ENCODE peak calls at places on chromosomes 12 and 14, in four cellular contexts. D, U, J and A are unnamed samples.
A peak's percentile ranks its signal among the peaks of the same experiment; 100 is the strongest.

GRCh38 chr14:91246051-91246852 is 1.7 kb upstream of the GPR68 start:
- DNase-seq in J (no peak), U (no peak), D (no peak), A (no peak)

GRCh38 chr12:4909734-4910501 is at the start of gene KCNA1:
- DNase-seq in J (no peak), D (no peak), U (no peak), A (no peak)

GRCh38 chr14:23294734-23295561 is 7.7 kb downstream of the PPP1R3E start:
- DNase-seq in U (peak; percentile 58), D (peak; percentile 40), J (no peak), A (peak; percentile 89)

GRCh38 chr12:91055976-91056375 is 1.8 kb downstream of the KERA start:
- DNase-seq in D (no peak), J (no peak), U (no peak), A (no peak)

GRCh38 chr14:58646479-58646878 is 8.7 kb downstream of the DACT1 start:
- DNase-seq in D (no peak), U (peak; percentile 75), J (no peak), A (no peak)

GRCh38 chr12:53867216-53868012 is 71.2 kb upstream of the HOXC13 start:
- DNase-seq in U (no peak), D (no peak), J (no peak), A (no peak)

GRCh38 chr12:90908465-90908864 is 46.5 kb downstream of the CCER1 start:
- DNase-seq in D (no peak), U (peak; percentile 65), J (no peak), A (no peak)

GRCh38 chr12:41217731-41218130 is 29.6 kb downstream of the PDZRN4 start:
- DNase-seq in J (no peak), U (peak; percentile 15), D (no peak), A (no peak)

GRCh38 chr12:113299619-113300237 is 35.2 kb downstream of the SLC8B1 start:
- DNase-seq in U (peak; percentile 46), J (peak; percentile 51), D (peak; percentile 49), A (peak; percentile 25)

GRCh38 chr12:122184522-122184921 is 1.6 kb downstream of the LRRC43 start:
- DNase-seq in D (no peak), U (no peak), J (no peak), A (no peak)

GRCh38 chr14:50530358-50530757 is 2.0 kb downstream of the MAP4K5 start:
- DNase-seq in U (no peak), J (no peak), D (no peak), A (no peak)

GRCh38 chr14:102241147-102241546 is 63.8 kb downstream of the MOK start:
- DNase-seq in J (no peak), U (no peak), D (no peak), A (no peak)

GRCh38 chr12:12819221-12819620 is 6.1 kb downstream of the DDX47 start:
- DNase-seq in U (no peak), D (no peak), J (no peak), A (no peak)

GRCh38 chr12:105235747-105236476 is at the start of gene APPL2:
- DNase-seq in U (peak; percentile 94), D (peak; percentile 90), J (peak; percentile 84), A (peak; percentile 92)

GRCh38 chr12:52975820-52976573 is 27.1 kb downstream of the KRT18 start:
- DNase-seq in U (no peak), J (no peak), D (no peak), A (no peak)

GRCh38 chr12:26097046-26097878 is 27.6 kb downstream of the BHLHE41 start:
- DNase-seq in D (peak; percentile 74), U (peak; percentile 77), J (peak; percentile 59), A (peak; percentile 62)

GRCh38 chr12:6263931-6264330 is 46.6 kb upstream of the PLEKHG6 start:
- DNase-seq in U (peak; percentile 49), J (no peak), D (no peak), A (peak; percentile 60)

GRCh38 chr12:75270157-75270556 is 60.0 kb downstream of the CAPS2 start:
- DNase-seq in D (no peak), J (no peak), U (no peak), A (no peak)

GRCh38 chr14:71324767-71325272 is 417.6 kb downstream of the PCNX1 start:
- DNase-seq in J (no peak), D (no peak), U (no peak), A (peak; percentile 7)

GRCh38 chr12:68180792-68181744 is 21.5 kb upstream of the IFNG start:
- DNase-seq in D (no peak), U (no peak), J (no peak), A (no peak)

GRCh38 chr12:124497039-124497438 is 70.4 kb downstream of the NCOR2 start:
- DNase-seq in J (no peak), U (no peak), D (no peak), A (no peak)

GRCh38 chr12:116599285-116600122 is 40.3 kb downstream of the MAP1LC3B2 start:
- DNase-seq in J (peak; percentile 81), D (peak; percentile 89), U (peak; percentile 92), A (peak; percentile 69)
- TF ChIP-seq POLR2A in J (no peak), D (no peak), U (no peak), A (no peak)

GRCh38 chr14:30312214-30312613 is 246.7 kb upstream of the G2E3 start:
- DNase-seq in U (no peak), J (no peak), D (no peak), A (no peak)
- TF ChIP-seq POLR2A in U (no peak), J (no peak), D (no peak), A (no peak)

DNA sequence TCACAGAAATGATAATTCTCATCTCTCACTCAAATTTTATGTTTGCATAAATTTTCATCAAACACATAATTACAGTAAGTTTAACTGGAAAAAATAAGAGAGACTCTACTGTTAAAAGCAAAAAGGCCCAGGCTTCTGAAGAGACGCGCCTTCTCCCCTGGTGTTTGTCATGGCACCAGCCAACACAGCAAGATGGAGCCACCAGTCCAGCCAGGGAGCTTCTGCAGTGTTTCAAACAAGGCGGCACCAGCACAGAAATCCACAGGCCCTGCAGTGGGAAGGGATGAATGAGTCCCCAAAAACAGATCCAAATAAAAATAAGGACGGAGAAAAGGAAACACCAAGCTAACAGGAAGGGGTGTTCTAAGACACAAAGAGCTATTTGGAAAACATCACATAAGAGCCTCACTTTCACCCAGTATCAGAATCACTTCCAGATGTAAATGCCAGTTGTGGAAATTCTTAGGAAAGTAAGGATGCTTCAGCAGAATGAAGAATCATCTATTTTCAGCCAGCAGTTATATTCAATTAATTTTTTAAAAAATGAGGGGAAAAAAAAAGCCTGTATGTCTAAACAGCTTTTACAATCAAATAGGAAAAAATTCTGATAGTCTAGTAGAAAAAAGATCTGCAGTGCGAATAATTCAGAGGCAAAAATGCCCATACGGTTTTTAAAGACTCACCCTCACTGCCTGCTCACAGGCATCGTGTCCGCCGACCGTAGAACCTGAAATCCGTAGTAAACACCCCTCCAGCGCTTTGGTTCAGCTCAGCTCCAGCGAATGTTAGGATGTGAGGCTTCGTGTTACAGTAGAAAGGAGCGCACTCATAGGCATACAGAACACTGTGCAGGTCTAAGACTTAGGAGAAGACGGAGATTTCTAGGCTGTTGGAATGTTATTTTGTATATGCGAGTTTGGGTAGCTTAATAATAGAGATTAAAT is 25.2 kb downstream of the SFSWAP start:
- DNase-seq in J (no peak), D (no peak), U (no peak), A (no peak)
- TF ChIP-seq POLR2A in J (no peak), D (no peak), U (no peak), A (no peak)

DNA sequence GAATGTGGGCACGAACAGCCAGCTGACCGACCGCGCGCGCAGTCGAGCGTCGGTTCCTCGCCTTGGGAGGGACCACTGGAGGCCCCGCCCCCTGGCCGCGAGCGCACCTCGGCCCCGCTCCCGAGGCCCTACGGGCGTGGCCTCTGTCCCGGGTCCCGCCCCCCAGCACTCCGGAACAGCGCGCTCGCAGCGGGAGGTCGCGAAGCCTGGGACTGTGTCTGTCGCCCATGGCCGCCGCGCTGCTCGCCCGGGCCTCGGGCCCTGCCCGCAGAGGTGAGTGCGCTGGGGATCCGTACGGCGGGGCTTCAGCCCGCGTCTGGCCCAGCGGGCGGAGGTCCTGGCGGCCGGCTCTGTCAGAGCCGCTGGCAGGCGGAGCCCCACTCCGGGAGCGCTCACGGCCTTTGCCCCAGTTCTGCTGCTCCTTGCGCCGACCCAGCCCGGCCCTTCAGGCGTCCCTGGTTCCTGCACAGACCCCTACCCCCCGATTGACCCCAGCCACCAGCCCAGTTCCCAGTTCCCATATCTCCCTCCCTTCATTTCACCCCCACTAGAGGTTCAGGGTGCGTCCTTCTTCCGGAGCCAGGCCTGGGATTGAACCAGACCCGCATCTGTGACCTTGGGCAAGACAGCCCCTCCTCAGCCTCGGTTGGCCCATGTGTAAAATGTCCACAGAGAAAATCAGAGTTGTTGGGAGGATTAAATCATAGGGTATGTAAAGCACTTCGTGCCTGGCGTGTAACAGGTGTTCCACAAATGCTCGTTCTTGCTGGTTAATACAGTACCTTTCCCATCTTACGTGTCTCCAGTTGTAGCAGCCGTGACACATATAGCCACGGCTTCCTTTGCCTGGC is at the start of gene ACADS:
- DNase-seq in J (peak; percentile 76), D (peak; percentile 87), U (peak; percentile 93), A (peak; percentile 93)
- TF ChIP-seq POLR2A in J (no peak), D (peak; percentile 67), U (no peak), A (peak; percentile 71)

DNA sequence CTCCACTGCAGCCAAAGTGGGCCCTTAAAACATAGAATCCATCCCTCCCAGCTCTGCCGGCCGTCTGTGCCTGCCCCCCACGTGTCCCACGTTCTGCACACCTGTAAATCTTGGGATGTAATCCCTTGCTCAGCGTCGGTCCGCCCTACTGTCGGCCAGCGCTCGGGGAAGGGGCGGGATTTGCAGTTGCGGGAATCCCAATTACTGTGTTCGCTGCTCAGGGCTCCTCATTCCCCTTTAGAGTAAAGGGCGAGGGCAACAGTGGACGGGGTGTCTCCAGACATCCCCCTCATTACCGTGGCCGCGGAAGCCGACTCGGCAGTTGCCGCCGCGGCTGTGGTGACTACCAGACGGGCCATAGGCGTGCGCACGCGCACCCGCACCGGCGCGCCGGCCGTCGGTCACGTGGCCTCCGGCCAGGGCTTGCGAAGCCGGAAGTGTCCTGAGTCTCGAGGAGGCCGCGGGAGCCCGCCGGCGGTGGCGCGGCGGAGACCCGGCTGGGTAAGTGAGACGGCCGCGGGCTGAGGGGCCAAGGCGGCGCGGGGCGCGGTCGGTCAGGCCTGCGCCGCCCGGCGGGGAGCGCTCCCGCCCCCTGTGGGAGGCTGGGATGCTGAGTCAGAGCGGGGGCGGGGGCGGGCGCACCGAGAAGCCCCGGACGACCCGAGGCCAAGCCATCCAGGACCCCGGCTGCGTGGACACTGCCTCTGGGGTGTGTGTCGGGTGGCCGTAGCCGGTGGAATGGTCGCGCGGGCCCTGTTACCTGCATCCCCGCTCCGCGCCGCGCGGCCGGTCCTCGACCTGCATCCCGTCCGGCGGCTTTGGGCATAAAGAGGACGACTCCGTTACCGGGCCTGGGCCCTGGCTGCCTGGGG is at the start of gene TBK1:
- DNase-seq in D (peak; percentile 86), J (peak; percentile 82), U (peak; percentile 94), A (peak; percentile 91)
- TF ChIP-seq POLR2A in D (peak; percentile 91), J (peak; percentile 49), U (peak; percentile 26), A (peak; percentile 76)